ENCODE peak calls at places on chromosome 19, in four cellular contexts. One of them, this sample, is unnamed.

GRCh38 chr19:1284293-1284978 is 1.2 kb upstream of the EFNA2 start:
- DNase-seq in head of caudate nucleus: no peak
- DNase-seq in foreskin fibroblast: no peak
- DNase-seq in mesothelial cell of epicardium: no peak
- DNase-seq in this sample: no peak

GRCh38 chr19:1183543-1184172 is 9.6 kb upstream of the SBNO2 start:
- DNase-seq in head of caudate nucleus: no peak
- DNase-seq in foreskin fibroblast: no peak
- DNase-seq in mesothelial cell of epicardium: no peak
- DNase-seq in this sample: peak

GRCh38 chr19:13015361-13016231 is 20.3 kb downstream of the NFIX start:
- DNase-seq in head of caudate nucleus: no peak
- DNase-seq in foreskin fibroblast: no peak
- DNase-seq in mesothelial cell of epicardium: no peak
- DNase-seq in this sample: peak

GRCh38 chr19:8666814-8667405 is 31.7 kb downstream of the ACTL9 start:
- DNase-seq in head of caudate nucleus: no peak
- DNase-seq in foreskin fibroblast: no peak
- DNase-seq in mesothelial cell of epicardium: no peak
- DNase-seq in this sample: no peak

GRCh38 chr19:54481326-54481930 is 8.3 kb upstream of the CDC42EP5 start:
- DNase-seq in head of caudate nucleus: peak
- DNase-seq in foreskin fibroblast: no peak
- DNase-seq in mesothelial cell of epicardium: no peak
- DNase-seq in this sample: peak

GRCh38 chr19:6476155-6476895 is 5.3 kb downstream of the DENND1C start:
- DNase-seq in head of caudate nucleus: peak
- DNase-seq in foreskin fibroblast: peak
- DNase-seq in mesothelial cell of epicardium: peak
- DNase-seq in this sample: peak

GRCh38 chr19:33134571-33135041 is 2.7 kb downstream of the WDR88 start:
- DNase-seq in head of caudate nucleus: no peak
- DNase-seq in foreskin fibroblast: no peak
- DNase-seq in mesothelial cell of epicardium: no peak
- DNase-seq in this sample: no peak

GRCh38 chr19:5149508-5149907 is 180.6 kb downstream of the KDM4B start:
- DNase-seq in head of caudate nucleus: no peak
- DNase-seq in foreskin fibroblast: no peak
- DNase-seq in mesothelial cell of epicardium: no peak
- DNase-seq in this sample: no peak

GRCh38 chr19:18659281-18660050 is 22.6 kb downstream of the KLHL26 start:
- DNase-seq in head of caudate nucleus: no peak
- DNase-seq in foreskin fibroblast: no peak
- DNase-seq in mesothelial cell of epicardium: no peak
- DNase-seq in this sample: peak

GRCh38 chr19:13241321-13242104 is 91.3 kb downstream of the IER2 start:
- DNase-seq in head of caudate nucleus: peak
- DNase-seq in foreskin fibroblast: no peak
- DNase-seq in mesothelial cell of epicardium: no peak
- DNase-seq in this sample: no peak

GRCh38 chr19:17495639-17496265 is 15.7 kb upstream of the PGLS start:
- DNase-seq in head of caudate nucleus: no peak
- DNase-seq in foreskin fibroblast: no peak
- DNase-seq in mesothelial cell of epicardium: no peak
- DNase-seq in this sample: no peak

GRCh38 chr19:6475321-6476108 is 6.1 kb downstream of the DENND1C start:
- DNase-seq in head of caudate nucleus: no peak
- DNase-seq in foreskin fibroblast: no peak
- DNase-seq in mesothelial cell of epicardium: no peak
- DNase-seq in this sample: no peak

GRCh38 chr19:45218426-45218825 is 26.8 kb downstream of the EXOC3L2 start:
- DNase-seq in head of caudate nucleus: no peak
- DNase-seq in foreskin fibroblast: no peak
- DNase-seq in mesothelial cell of epicardium: no peak
- DNase-seq in this sample: no peak

GRCh38 chr19:55209430-55210119 is at the start of gene PTPRH:
- DNase-seq in head of caudate nucleus: no peak
- DNase-seq in foreskin fibroblast: no peak
- DNase-seq in mesothelial cell of epicardium: no peak
- DNase-seq in this sample: no peak

This sample was measured in fibroblast of lung.